ENCODE peak calls at places on chromosomes 12 and 14, in ten cellular contexts. Q is left ventricle myocardium inferior; I is psoas muscle; R is transverse colon; P is breast epithelium; U is adipocyte; F is aorta; J is CD8-positive, alpha-beta memory T cell; A is cardiac muscle cell; H is A549. M is an unnamed sample.

GRCh38 chr12:50825372-50825838 is 17.3 kb upstream of the TMPRSS12 start:
- DNase-seq in H (peak; percentile 25), I (no peak), A (peak; percentile 89), F (no peak), J (no peak), U (peak; percentile 95), R (no peak), P (no peak), Q (no peak), M (peak; percentile 18)

GRCh38 chr14:21703357-21704339 is 30.0 kb upstream of the OR4E1 start:
- DNase-seq in P (no peak), H (no peak), J (no peak), I (no peak), Q (no peak), U (no peak), A (peak; percentile 3), R (no peak), F (no peak), M (no peak)

GRCh38 chr14:68824517-68825347 is 31.9 kb upstream of the ZFP36L1 start:
- DNase-seq in J (no peak), H (peak; percentile 80), F (peak; percentile 90), U (peak; percentile 82), R (peak; percentile 87), A (peak; percentile 81), P (peak; percentile 85), Q (peak; percentile 89), I (peak; percentile 89), M (peak; percentile 90)

GRCh38 chr12:9674226-9674590 is 4.7 kb downstream of the CLEC2D start:
- DNase-seq in H (no peak), U (no peak), I (no peak), P (no peak), J (peak; percentile 16), R (peak; percentile 44), A (no peak), F (no peak), Q (no peak), M (no peak)

GRCh38 chr12:120100630-120101029 is 15.9 kb downstream of the RAB35 start:
- DNase-seq in P (no peak), Q (peak; percentile 76), J (no peak), R (peak; percentile 46), U (no peak), A (peak; percentile 63), I (peak; percentile 83), H (no peak), F (peak; percentile 90), M (peak; percentile 75)

GRCh38 chr12:12689672-12690287 is 6.2 kb downstream of the GPR19 start:
- DNase-seq in P (no peak), H (no peak), U (no peak), Q (no peak), A (no peak), R (no peak), F (no peak), I (no peak), J (no peak), M (no peak)

GRCh38 chr14:56630707-56631106 is 51.1 kb downstream of the TMEM260 start:
- DNase-seq in U (no peak), I (no peak), R (no peak), Q (no peak), A (peak; percentile 49), H (no peak), P (no peak), F (no peak), J (no peak), M (no peak)

GRCh38 chr12:69685810-69686209 is 13.3 kb downstream of the BEST3 start:
- DNase-seq in H (no peak), F (no peak), U (peak; percentile 4), Q (no peak), R (no peak), P (no peak), I (no peak), J (no peak), A (peak; percentile 22), M (no peak)

GRCh38 chr12:31250179-31250578 is 75.8 kb downstream of the SINHCAF start:
- DNase-seq in J (no peak), Q (no peak), F (no peak), U (no peak), R (no peak), A (no peak), I (no peak), H (no peak), P (no peak), M (no peak)

GRCh38 chr14:37195327-37195726 is 2.4 kb upstream of the MIPOL1 start:
- DNase-seq in F (no peak), U (no peak), R (no peak), J (no peak), I (no peak), H (no peak), Q (no peak), A (no peak), P (no peak), M (no peak)

GRCh38 chr12:77102123-77102522 is 36.8 kb upstream of the E2F7 start:
- DNase-seq in F (no peak), U (peak; percentile 11), R (no peak), H (no peak), P (no peak), J (no peak), Q (no peak), I (no peak), A (no peak), M (no peak)

GRCh38 chr14:36319899-36320209 is 583 bp downstream of the MBIP start:
- DNase-seq in P (no peak), F (no peak), I (no peak), H (no peak), A (peak; percentile 39), U (no peak), J (no peak), R (no peak), Q (no peak), M (no peak)

DNA sequence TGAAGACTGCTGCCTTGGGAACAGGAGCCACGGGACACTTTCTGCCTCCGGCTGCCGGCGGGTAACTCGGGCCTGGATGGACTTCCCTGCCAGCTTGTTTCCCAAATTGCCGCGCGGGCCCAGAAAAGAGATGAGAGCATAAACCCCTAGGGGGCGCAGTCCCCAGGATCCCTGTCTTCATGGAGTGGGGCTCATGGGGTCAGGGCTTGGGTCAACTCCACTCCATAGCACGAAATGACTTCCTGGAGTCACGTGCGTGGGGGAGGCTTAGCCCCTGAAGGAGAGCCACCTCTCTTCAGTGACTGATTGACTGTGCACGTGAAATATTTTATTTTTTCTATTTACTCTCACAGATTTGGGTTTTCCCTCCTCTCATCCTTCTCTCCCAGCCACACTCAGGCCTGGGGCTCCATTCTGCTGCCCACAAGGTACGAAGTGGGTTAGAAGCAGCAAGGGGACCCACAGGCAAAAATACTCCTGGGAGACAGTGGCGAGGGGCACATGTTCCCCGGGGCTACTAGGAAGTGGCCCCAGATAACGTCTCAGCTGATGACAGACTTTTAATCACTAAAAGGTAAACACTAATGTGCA is 10.0 kb downstream of the PGF start:
- DNase-seq in A (peak; percentile 33), U (peak; percentile 54), P (no peak), F (peak; percentile 58), I (peak; percentile 51), J (no peak), H (peak; percentile 75), Q (no peak), R (peak; percentile 47), M (peak; percentile 65)
- H3K4me1 ChIP-seq in A (peaks cover 13% of the 10 kb centered on the region), U (peaks cover 18% of the 10 kb centered on the region), P (no peaks in the 10 kb centered on the region), F (no peaks in the 10 kb centered on the region), I (peaks cover 22% of the 10 kb centered on the region), J (peaks cover 33% of the 10 kb centered on the region), H (peaks cover 15% of the 10 kb centered on the region), Q (peaks cover 57% of the 10 kb centered on the region), R (peaks cover 5% of the 10 kb centered on the region), M (peaks cover 10% of the 10 kb centered on the region)

DNA sequence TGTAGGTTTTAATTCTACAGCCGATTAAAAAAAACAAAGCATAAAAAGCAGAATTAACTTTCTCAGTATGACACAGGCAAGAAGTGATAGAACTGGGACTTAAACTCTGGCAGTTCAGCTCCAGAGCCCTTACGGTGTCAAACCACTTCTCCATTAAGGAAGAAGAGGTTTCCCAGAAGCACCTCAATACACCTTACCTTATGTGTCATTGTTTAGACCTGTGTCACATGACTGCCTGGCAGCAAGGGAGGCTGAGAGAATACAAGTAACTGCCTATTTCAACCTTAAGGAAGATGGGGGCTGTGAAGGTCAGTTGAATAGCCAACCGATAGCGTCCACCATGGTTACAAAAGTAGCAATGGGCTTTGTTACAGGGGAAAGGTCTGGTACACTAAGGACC is 54.6 kb upstream of the ARHGAP5 start:
- DNase-seq in R (no peak), U (no peak), H (no peak), I (no peak), Q (no peak), P (no peak), F (no peak), A (no peak), J (no peak), M (no peak)
- H3K4me1 ChIP-seq in R (no peaks in the 10 kb centered on the region), U (peaks cover 27% of the 10 kb centered on the region), H (peaks cover 12% of the 10 kb centered on the region), I (peaks cover 24% of the 10 kb centered on the region), Q (peaks cover 33% of the 10 kb centered on the region), P (no peaks in the 10 kb centered on the region), F (no peaks in the 10 kb centered on the region), A (peaks cover 9% of the 10 kb centered on the region), J (no peaks in the 10 kb centered on the region), M (peaks cover 12% of the 10 kb centered on the region)

GRCh38 chr14:99244960-99245340 is 27.0 kb downstream of the BCL11B start:
- DNase-seq in H (no peak), J (no peak), A (no peak), P (no peak), U (no peak), R (no peak), F (no peak), I (no peak), Q (no peak), M (no peak)
- H3K4me1 ChIP-seq in H (no peaks in the 10 kb centered on the region), J (peaks cover 89% of the 10 kb centered on the region), A (peaks cover 14% of the 10 kb centered on the region), P (no peaks in the 10 kb centered on the region), U (no peaks in the 10 kb centered on the region), R (no peaks in the 10 kb centered on the region), F (no peaks in the 10 kb centered on the region), I (no peaks in the 10 kb centered on the region), Q (peaks cover 16% of the 10 kb centered on the region), M (peaks cover 12% of the 10 kb centered on the region)

GRCh38 chr14:73740921-73741326 is 26.7 kb upstream of the PNMA1 start:
- DNase-seq in R (peak; percentile 92), H (no peak), U (peak; percentile 72), I (peak; percentile 86), F (peak; percentile 82), P (peak; percentile 85), J (no peak), A (peak; percentile 65), Q (peak; percentile 78), M (peak; percentile 88)
- H3K4me1 ChIP-seq in R (peaks cover 68% of the 10 kb centered on the region), H (peaks cover 64% of the 10 kb centered on the region), U (peaks cover 66% of the 10 kb centered on the region), I (peaks cover 69% of the 10 kb centered on the region), F (peaks cover 3% of the 10 kb centered on the region), P (peaks cover 65% of the 10 kb centered on the region), J (peaks cover 61% of the 10 kb centered on the region), A (peaks cover 36% of the 10 kb centered on the region), Q (peaks cover 80% of the 10 kb centered on the region), M (peaks cover 72% of the 10 kb centered on the region)

DNA sequence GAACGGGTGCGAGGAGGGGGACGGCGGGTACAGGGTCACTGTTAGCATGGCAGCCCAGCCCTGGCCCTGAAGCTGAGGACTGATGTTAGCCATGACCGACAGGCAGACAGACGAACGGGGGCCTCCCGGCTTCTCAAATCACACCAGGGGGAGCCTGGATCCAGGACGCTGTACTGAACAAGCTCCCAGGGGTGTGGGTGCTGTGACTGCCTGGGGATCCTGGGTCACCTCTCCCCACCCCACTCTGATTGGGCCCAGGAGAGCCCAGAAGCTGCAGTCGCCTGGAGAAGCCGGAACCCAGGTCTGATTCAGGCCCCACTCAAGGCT is 47.9 kb downstream of the BEGAIN start:
- DNase-seq in A (no peak), R (peak; percentile 4), I (peak; percentile 11), P (peak; percentile 31), J (no peak), H (no peak), F (peak; percentile 33), Q (no peak), U (no peak), M (no peak)
- H3K4me1 ChIP-seq in A (peaks cover 6% of the 10 kb centered on the region), R (no peaks in the 10 kb centered on the region), I (no peaks in the 10 kb centered on the region), P (peaks cover 9% of the 10 kb centered on the region), J (no peaks in the 10 kb centered on the region), H (no peaks in the 10 kb centered on the region), F (no peaks in the 10 kb centered on the region), Q (no peaks in the 10 kb centered on the region), U (peaks cover 3% of the 10 kb centered on the region), M (peaks cover 59% of the 10 kb centered on the region)

M was measured in body of pancreas.